ENCODE peak calls at places on chromosomes 2 and 18, in ten cellular contexts. M, W, S, H, C, L, R, D, A and U are unnamed samples.

GRCh38 chr2:66966631-66967030 is 430.5 kb upstream of the ETAA1 start:
- DNase-seq in M (no peak), W (no peak), S (no peak), H (no peak), C (no peak), L (no peak), R (no peak), D (no peak), A (no peak), U (no peak)

GRCh38 chr2:144567745-144568144 is 47.8 kb upstream of the ZEB2 start:
- DNase-seq in M (no peak), W (no peak), S (no peak), H (no peak), C (no peak), L (no peak), R (no peak), D (no peak), A (no peak), U (no peak)

GRCh38 chr2:240464514-240465241 is 29.2 kb downstream of the GPC1 start:
- DNase-seq in M (no peak), W (no peak), S (peak), H (peak), C (no peak), L (no peak), R (no peak), D (no peak), A (peak), U (peak)

GRCh38 chr2:208320686-208321085 is 54.6 kb downstream of the PIKFYVE start:
- DNase-seq in M (no peak), W (peak), S (no peak), H (peak), C (no peak), L (no peak), R (no peak), D (no peak), A (peak), U (no peak)

GRCh38 chr2:9696731-9697130 is 65.9 kb upstream of the YWHAQ start:
- DNase-seq in M (no peak), W (no peak), S (no peak), H (no peak), C (no peak), L (no peak), R (no peak), D (no peak), A (no peak), U (no peak)

GRCh38 chr2:72143441-72144356 is 4.0 kb downstream of the CYP26B1 start:
- DNase-seq in M (no peak), W (no peak), S (peak), H (peak), C (peak), L (no peak), R (no peak), D (no peak), A (peak), U (peak)

GRCh38 chr2:234245945-234246344 is 195.4 kb downstream of the SPP2 start:
- DNase-seq in M (no peak), W (peak), S (no peak), H (no peak), C (no peak), L (no peak), R (peak), D (no peak), A (no peak), U (no peak)

GRCh38 chr2:222752731-222753130 is 81.3 kb downstream of the MOGAT1 start:
- DNase-seq in M (no peak), W (no peak), S (no peak), H (no peak), C (no peak), L (no peak), R (no peak), D (no peak), A (no peak), U (no peak)

GRCh38 chr2:215396595-215397313 is 39.1 kb downstream of the FN1 start:
- DNase-seq in M (no peak), W (peak), S (no peak), H (no peak), C (no peak), L (no peak), R (no peak), D (no peak), A (no peak), U (no peak)

GRCh38 chr18:76697441-76697901 is 124.9 kb upstream of the ZNF236 start:
- DNase-seq in M (no peak), W (no peak), S (no peak), H (no peak), C (no peak), L (no peak), R (no peak), D (no peak), A (no peak), U (no peak)